ENCODE peak calls at places on chromosomes 6 and 20, in four cellular contexts. L is SK-N-SH, C is K562, I is H1. V is an unnamed sample.

GRCh38 chr20:675453-676314 is at the start of gene SCRT2:
- DNase-seq in C (peak), I (no peak), L (peak), V (no peak)

GRCh38 chr6:130362128-130362527 is 3.7 kb upstream of the TMEM200A start:
- DNase-seq in L (no peak), I (no peak), C (no peak), V (no peak)

GRCh38 chr6:118207947-118208346 is 300.9 kb downstream of the SLC35F1 start:
- DNase-seq in L (no peak), C (no peak), I (no peak), V (no peak)

GRCh38 chr6:24125980-24126379 is at the start of gene NRSN1:
- DNase-seq in C (peak), I (peak), L (peak), V (no peak)

GRCh38 chr6:152948150-152948768 is 34.6 kb downstream of the FBXO5 start:
- DNase-seq in C (no peak), L (peak), I (no peak), V (no peak)

GRCh38 chr6:139452176-139452876 is 77.9 kb upstream of the CITED2 start:
- DNase-seq in C (no peak), I (no peak), L (no peak), V (no peak)

GRCh38 chr6:168024951-168025510 is 27.6 kb downstream of the KIF25 start:
- DNase-seq in C (no peak), L (no peak), I (no peak), V (no peak)

GRCh38 chr6:3389390-3390167 is 67.3 kb downstream of the SLC22A23 start:
- DNase-seq in C (no peak), I (no peak), L (no peak), V (no peak)

GRCh38 chr6:149897015-149897697 is 757 bp downstream of the RAET1E start:
- DNase-seq in L (no peak), I (no peak), C (no peak), V (no peak)

GRCh38 chr6:36131517-36132220 is 1.4 kb downstream of the MAPK13 start:
- DNase-seq in L (peak), I (no peak), C (peak), V (peak)

GRCh38 chr20:1569417-1569861 is 11.9 kb upstream of the SIRPD start:
- DNase-seq in I (no peak), C (peak), L (no peak), V (no peak)

GRCh38 chr6:28764014-28764723 is 159.6 kb downstream of the TRIM27 start:
- DNase-seq in L (no peak), I (no peak), C (peak), V (no peak)

GRCh38 chr6:125789576-125790402 is 971 bp upstream of the NCOA7 start:
- DNase-seq in I (no peak), C (peak), L (peak), V (no peak)

GRCh38 chr6:135999393-135999792 is 147.9 kb downstream of the PDE7B start:
- DNase-seq in C (no peak), I (no peak), L (no peak), V (no peak)
- TF ChIP-seq GABPA in C (no peak), I (no peak), L (no peak), V (no peak)

GRCh38 chr6:84191802-84192201 is 35.6 kb downstream of the CEP162 start:
- DNase-seq in C (no peak), L (no peak), I (no peak), V (no peak)

GRCh38 chr6:84193140-84193708 is 34.2 kb downstream of the CEP162 start:
- DNase-seq in I (no peak), L (no peak), C (no peak), V (no peak)

GRCh38 chr6:84197708-84198107 is 29.7 kb downstream of the CEP162 start:
- DNase-seq in C (no peak), I (no peak), L (no peak), V (no peak)
- TF ChIP-seq NRF1 in C (no peak), I (no peak), L (no peak), V (no peak)

GRCh38 chr6:99768166-99768565 is 161.5 kb downstream of the PRDM13 start:
- DNase-seq in I (no peak), C (no peak), L (no peak), V (no peak)
- TF ChIP-seq GABPA in I (no peak), C (no peak), L (no peak), V (no peak)

GRCh38 chr6:111605100-111605748 is 454 bp downstream of the TRAF3IP2 start:
- DNase-seq in C (peak), I (peak), L (no peak), V (no peak)
- TF ChIP-seq NRF1 in C (no peak), I (no peak), L (no peak), V (no peak)

GRCh38 chr6:20413826-20414225 is 12.1 kb downstream of the E2F3 start:
- DNase-seq in L (no peak), I (no peak), C (no peak), V (no peak)
- TF ChIP-seq GABPA in L (no peak), I (no peak), C (no peak), V (no peak)

DNA sequence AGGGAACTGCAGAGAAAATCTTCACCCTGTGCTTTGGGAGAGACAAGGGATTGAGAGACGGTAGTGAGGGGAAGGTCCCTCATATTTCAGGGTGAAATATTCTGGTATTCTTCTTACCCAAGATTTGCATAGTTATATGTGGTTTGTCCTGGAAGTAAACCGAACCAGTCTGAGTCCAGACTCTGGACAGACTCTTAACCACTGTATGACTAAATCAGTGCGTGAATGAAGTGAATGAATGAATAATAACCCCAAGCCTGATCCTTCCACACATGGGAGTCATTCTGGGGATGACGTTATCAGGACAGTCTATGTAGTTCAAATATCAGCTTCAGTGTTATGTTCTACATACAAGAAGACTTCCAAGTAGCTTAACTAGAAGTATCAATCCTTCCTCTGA is 690.7 kb downstream of the KIF16B start:
- DNase-seq in C (no peak), L (no peak), I (no peak), V (no peak)
- TF ChIP-seq NRF1 in C (no peak), L (no peak), I (no peak), V (no peak)

DNA sequence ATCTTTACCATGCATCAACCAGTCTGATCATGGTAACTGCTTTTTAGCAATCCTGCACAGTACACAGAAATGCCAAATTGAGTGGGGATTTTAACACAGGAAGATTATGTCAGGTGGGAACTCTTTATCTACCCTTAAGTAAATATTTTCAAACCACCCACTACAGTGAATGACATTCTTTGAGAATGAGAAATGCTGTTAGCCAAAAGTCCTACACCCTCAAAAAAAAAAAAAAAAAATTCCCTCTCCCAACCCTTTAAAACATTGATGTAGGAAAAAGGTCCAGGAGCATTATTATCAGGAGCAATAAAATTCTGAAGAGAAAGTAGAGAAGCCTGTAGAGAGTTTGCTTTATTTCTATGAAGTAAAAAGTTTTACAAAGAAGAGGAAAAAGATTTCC is 307.2 kb upstream of the THEMIS start:
- DNase-seq in L (no peak), I (no peak), C (no peak), V (no peak)
- TF ChIP-seq GABPA in L (no peak), I (no peak), C (no peak), V (no peak)

GRCh38 chr20:17456226-17456625 is 75.0 kb downstream of the BFSP1 start:
- DNase-seq in I (no peak), C (no peak), L (no peak), V (no peak)

GRCh38 chr20:17465236-17465635 is 65.9 kb downstream of the BFSP1 start:
- DNase-seq in L (no peak), I (no peak), C (no peak), V (no peak)

GRCh38 chr20:17457064-17457463 is 74.1 kb downstream of the BFSP1 start:
- DNase-seq in I (no peak), L (no peak), C (no peak), V (no peak)

GRCh38 chr20:17461941-17462340 is 69.2 kb downstream of the BFSP1 start:
- DNase-seq in I (no peak), C (no peak), L (no peak), V (no peak)

DNA sequence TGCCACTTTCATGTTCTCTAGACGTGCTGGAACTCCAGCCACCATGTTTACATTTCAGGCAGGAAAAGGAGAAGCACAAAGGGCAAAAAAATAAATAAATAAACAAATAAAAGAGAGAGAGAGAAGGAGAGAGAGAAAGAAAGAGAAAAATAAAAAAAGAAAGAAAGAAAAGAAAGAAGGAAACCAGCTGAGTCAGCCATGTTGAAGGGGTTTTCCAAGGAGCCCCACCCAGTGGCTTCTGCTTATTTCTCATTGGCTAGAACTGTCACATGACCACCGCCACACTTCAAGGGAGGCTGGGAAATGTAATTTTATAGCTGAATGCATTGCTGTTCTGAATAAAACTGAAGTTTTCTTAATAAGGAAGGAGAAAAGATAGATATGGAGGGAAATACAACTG is 71.1 kb downstream of the BFSP1 start:
- DNase-seq in L (no peak), C (peak), I (no peak), V (no peak)
- TF ChIP-seq NRF1 in L (no peak), C (no peak), I (no peak), V (no peak)

V was measured in GM12878.